ENCODE peak calls at places on chromosome 7, in nine cellular contexts. One of them, this sample, is unnamed.

GRCh38 chr7:130426541-130426940 is 14.3 kb downstream of the CEP41 start:
- DNase-seq in psoas muscle: no peak
- DNase-seq in right lobe of liver: no peak
- DNase-seq in astrocyte: no peak
- DNase-seq in Panc1: no peak
- DNase-seq in CD8-positive, alpha-beta T cell: no peak
- DNase-seq in transverse colon: no peak
- DNase-seq in pancreas: no peak
- DNase-seq in HCT116: no peak
- DNase-seq in this sample: no peak

GRCh38 chr7:122380993-122381392 is 76.4 kb upstream of the FEZF1 start:
- DNase-seq in psoas muscle: no peak
- DNase-seq in astrocyte: no peak
- DNase-seq in pancreas: no peak
- DNase-seq in HCT116: no peak
- DNase-seq in right lobe of liver: no peak
- DNase-seq in CD8-positive, alpha-beta T cell: no peak
- DNase-seq in Panc1: no peak
- DNase-seq in transverse colon: no peak
- DNase-seq in this sample: no peak

GRCh38 chr7:88692493-88692892 is 67.0 kb upstream of the ZNF804B start:
- DNase-seq in right lobe of liver: no peak
- DNase-seq in psoas muscle: no peak
- DNase-seq in astrocyte: no peak
- DNase-seq in Panc1: no peak
- DNase-seq in CD8-positive, alpha-beta T cell: no peak
- DNase-seq in transverse colon: no peak
- DNase-seq in HCT116: no peak
- DNase-seq in pancreas: no peak
- DNase-seq in this sample: no peak

GRCh38 chr7:72538856-72539255 is 126.7 kb upstream of the CALN1 start:
- DNase-seq in psoas muscle: no peak
- DNase-seq in HCT116: peak; percentile 10
- DNase-seq in pancreas: no peak
- DNase-seq in astrocyte: no peak
- DNase-seq in Panc1: no peak
- DNase-seq in transverse colon: no peak
- DNase-seq in CD8-positive, alpha-beta T cell: no peak
- DNase-seq in right lobe of liver: no peak
- DNase-seq in this sample: no peak

GRCh38 chr7:14009453-14010418 is 20.3 kb upstream of the ETV1 start:
- DNase-seq in psoas muscle: no peak
- DNase-seq in astrocyte: no peak
- DNase-seq in Panc1: no peak
- DNase-seq in HCT116: no peak
- DNase-seq in right lobe of liver: no peak
- DNase-seq in CD8-positive, alpha-beta T cell: no peak
- DNase-seq in transverse colon: no peak
- DNase-seq in pancreas: no peak
- DNase-seq in this sample: no peak

GRCh38 chr7:71186535-71186934 is 54.6 kb downstream of the GALNT17 start:
- DNase-seq in astrocyte: no peak
- DNase-seq in HCT116: no peak
- DNase-seq in CD8-positive, alpha-beta T cell: no peak
- DNase-seq in transverse colon: no peak
- DNase-seq in right lobe of liver: no peak
- DNase-seq in psoas muscle: no peak
- DNase-seq in pancreas: no peak
- DNase-seq in Panc1: no peak
- DNase-seq in this sample: no peak

GRCh38 chr7:68400783-68401182 is 1197.5 kb upstream of the AUTS2 start:
- DNase-seq in pancreas: no peak
- DNase-seq in astrocyte: no peak
- DNase-seq in HCT116: no peak
- DNase-seq in psoas muscle: no peak
- DNase-seq in Panc1: no peak
- DNase-seq in CD8-positive, alpha-beta T cell: no peak
- DNase-seq in right lobe of liver: no peak
- DNase-seq in transverse colon: no peak
- DNase-seq in this sample: no peak

GRCh38 chr7:91573405-91573804 is 307.1 kb downstream of the MTERF1 start:
- DNase-seq in psoas muscle: no peak
- DNase-seq in right lobe of liver: no peak
- DNase-seq in HCT116: no peak
- DNase-seq in transverse colon: no peak
- DNase-seq in pancreas: no peak
- DNase-seq in astrocyte: no peak
- DNase-seq in CD8-positive, alpha-beta T cell: no peak
- DNase-seq in Panc1: no peak
- DNase-seq in this sample: no peak

GRCh38 chr7:16590424-16590823 is 55.1 kb downstream of the ANKMY2 start:
- DNase-seq in transverse colon: no peak
- DNase-seq in CD8-positive, alpha-beta T cell: no peak
- DNase-seq in pancreas: no peak
- DNase-seq in HCT116: no peak
- DNase-seq in Panc1: no peak
- DNase-seq in psoas muscle: no peak
- DNase-seq in astrocyte: no peak
- DNase-seq in right lobe of liver: no peak
- DNase-seq in this sample: no peak

GRCh38 chr7:88095-88926 is 104.1 kb upstream of the FAM20C start:
- DNase-seq in pancreas: peak; percentile 34
- DNase-seq in right lobe of liver: no peak
- DNase-seq in HCT116: no peak
- DNase-seq in CD8-positive, alpha-beta T cell: no peak
- DNase-seq in transverse colon: no peak
- DNase-seq in astrocyte: no peak
- DNase-seq in Panc1: no peak
- DNase-seq in psoas muscle: no peak
- DNase-seq in this sample: no peak

GRCh38 chr7:20793686-20794394 is 7.2 kb upstream of the SP8 start:
- DNase-seq in pancreas: no peak
- DNase-seq in transverse colon: no peak
- DNase-seq in astrocyte: no peak
- DNase-seq in psoas muscle: no peak
- DNase-seq in right lobe of liver: no peak
- DNase-seq in CD8-positive, alpha-beta T cell: no peak
- DNase-seq in HCT116: no peak
- DNase-seq in Panc1: no peak
- DNase-seq in this sample: no peak

DNA sequence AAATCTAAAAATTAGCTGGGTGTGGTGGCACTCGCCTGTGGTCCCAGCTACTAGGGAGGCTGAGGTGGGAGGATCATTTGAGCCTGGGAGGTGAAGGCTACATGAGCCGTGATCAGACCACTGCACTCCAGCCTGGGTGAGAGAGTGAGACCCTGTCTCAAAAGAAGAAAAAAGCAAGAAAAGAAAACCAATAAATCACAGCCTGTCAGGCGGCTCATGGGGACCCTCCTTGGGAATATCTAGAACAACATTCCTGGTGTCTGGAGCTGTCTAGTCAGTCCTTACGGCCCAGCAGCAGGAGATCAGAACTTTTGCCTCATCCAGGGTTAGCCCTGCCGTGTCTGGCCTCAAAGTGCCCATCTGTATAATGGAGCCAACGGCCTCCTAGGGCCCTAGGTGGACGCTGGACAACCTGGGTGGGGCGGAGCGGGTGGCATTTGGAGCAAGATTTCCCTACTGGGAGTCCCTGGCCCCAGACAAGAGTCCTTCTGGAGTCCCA is 130.7 kb upstream of the TNRC18 start:
- DNase-seq in transverse colon: no peak
- DNase-seq in pancreas: no peak
- DNase-seq in right lobe of liver: no peak
- DNase-seq in psoas muscle: no peak
- DNase-seq in HCT116: no peak
- DNase-seq in astrocyte: no peak
- DNase-seq in CD8-positive, alpha-beta T cell: no peak
- DNase-seq in Panc1: no peak
- DNase-seq in this sample: no peak
- H3K4me3 ChIP-seq in transverse colon: no peak overlapping the region
- H3K4me3 ChIP-seq in pancreas: no peak overlapping the region
- H3K4me3 ChIP-seq in right lobe of liver: no peak overlapping the region
- H3K4me3 ChIP-seq in psoas muscle: peak overlapping the region; percentile 78
- H3K4me3 ChIP-seq in HCT116: peak overlapping the region; percentile 67
- H3K4me3 ChIP-seq in astrocyte: no peak overlapping the region
- H3K4me3 ChIP-seq in CD8-positive, alpha-beta T cell: no peak overlapping the region
- H3K4me3 ChIP-seq in Panc1: no peak overlapping the region
- H3K4me3 ChIP-seq in this sample: peak overlapping the region; percentile 44

DNA sequence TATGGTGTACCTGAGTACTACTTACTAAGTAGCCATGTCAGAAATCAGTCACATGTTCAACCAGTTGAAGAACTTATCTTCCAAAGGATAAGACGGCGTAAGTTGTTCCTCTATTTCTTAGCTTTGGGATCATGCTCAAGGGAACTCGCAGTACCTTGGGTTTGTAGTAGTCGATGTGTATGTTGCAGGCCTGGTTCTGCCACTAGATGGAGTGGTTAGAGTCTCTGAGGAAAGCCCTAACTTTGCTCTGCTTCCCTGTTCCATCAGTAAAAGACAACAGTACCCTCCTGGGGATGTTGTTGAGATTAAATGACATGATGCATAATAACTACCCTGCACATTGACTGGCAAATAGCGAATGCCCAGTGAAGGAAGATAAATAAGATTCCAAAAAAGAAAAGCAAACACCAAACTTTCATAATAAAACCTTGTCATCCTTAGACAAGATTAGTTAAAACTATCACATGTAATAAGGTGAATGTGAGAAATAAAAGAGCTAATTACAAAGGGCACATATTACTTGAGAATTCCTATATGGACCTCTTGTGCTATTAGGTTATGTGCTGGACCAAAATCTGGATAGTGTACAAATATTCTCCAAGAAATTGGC is 165.9 kb downstream of the ABCA13 start:
- DNase-seq in HCT116: no peak
- DNase-seq in right lobe of liver: no peak
- DNase-seq in Panc1: peak; percentile 35
- DNase-seq in transverse colon: no peak
- DNase-seq in pancreas: no peak
- DNase-seq in CD8-positive, alpha-beta T cell: no peak
- DNase-seq in psoas muscle: no peak
- DNase-seq in astrocyte: peak; percentile 2
- DNase-seq in this sample: no peak
- TF ChIP-seq CTCF in HCT116: no peak
- TF ChIP-seq CTCF in right lobe of liver: peak; percentile 29
- TF ChIP-seq CTCF in Panc1: peak; percentile 85
- TF ChIP-seq CTCF in transverse colon: no peak
- TF ChIP-seq CTCF in pancreas: peak; percentile 10
- TF ChIP-seq CTCF in CD8-positive, alpha-beta T cell: no peak
- TF ChIP-seq CTCF in psoas muscle: no peak
- TF ChIP-seq CTCF in astrocyte: peak; percentile 62
- TF ChIP-seq CTCF in this sample: peak; percentile 72

GRCh38 chr7:19119901-19120486 is 2.6 kb upstream of the TWIST1 start:
- DNase-seq in psoas muscle: no peak
- DNase-seq in Panc1: no peak
- DNase-seq in transverse colon: no peak
- DNase-seq in astrocyte: no peak
- DNase-seq in CD8-positive, alpha-beta T cell: no peak
- DNase-seq in pancreas: no peak
- DNase-seq in HCT116: no peak
- DNase-seq in right lobe of liver: no peak
- DNase-seq in this sample: no peak

GRCh38 chr7:19117870-19118608 is 603 bp upstream of the TWIST1 start:
- DNase-seq in right lobe of liver: peak; percentile 50
- DNase-seq in HCT116: no peak
- DNase-seq in Panc1: no peak
- DNase-seq in transverse colon: no peak
- DNase-seq in psoas muscle: peak; percentile 18
- DNase-seq in astrocyte: no peak
- DNase-seq in pancreas: peak; percentile 71
- DNase-seq in CD8-positive, alpha-beta T cell: no peak
- DNase-seq in this sample: no peak

GRCh38 chr7:19118896-19119301 is 1.5 kb upstream of the TWIST1 start:
- DNase-seq in psoas muscle: no peak
- DNase-seq in Panc1: no peak
- DNase-seq in pancreas: peak; percentile 51
- DNase-seq in transverse colon: no peak
- DNase-seq in HCT116: no peak
- DNase-seq in CD8-positive, alpha-beta T cell: no peak
- DNase-seq in right lobe of liver: no peak
- DNase-seq in astrocyte: no peak
- DNase-seq in this sample: no peak

GRCh38 chr7:19119372-19119771 is 1.9 kb upstream of the TWIST1 start:
- DNase-seq in HCT116: no peak
- DNase-seq in psoas muscle: no peak
- DNase-seq in right lobe of liver: no peak
- DNase-seq in Panc1: no peak
- DNase-seq in CD8-positive, alpha-beta T cell: no peak
- DNase-seq in astrocyte: no peak
- DNase-seq in pancreas: no peak
- DNase-seq in transverse colon: no peak
- DNase-seq in this sample: no peak

GRCh38 chr7:19122018-19122588 is 4.7 kb upstream of the TWIST1 start:
- DNase-seq in Panc1: peak; percentile 22
- DNase-seq in right lobe of liver: no peak
- DNase-seq in HCT116: peak; percentile 37
- DNase-seq in transverse colon: no peak
- DNase-seq in pancreas: no peak
- DNase-seq in astrocyte: no peak
- DNase-seq in psoas muscle: no peak
- DNase-seq in CD8-positive, alpha-beta T cell: no peak
- DNase-seq in this sample: no peak
- H3K27me3 ChIP-seq in Panc1: no peaks in the 10 kb centered on the region
- H3K27me3 ChIP-seq in right lobe of liver: peaks cover 12% of the 10 kb centered on the region
- H3K27me3 ChIP-seq in HCT116: peaks cover 9% of the 10 kb centered on the region
- H3K27me3 ChIP-seq in transverse colon: peaks cover 70% of the 10 kb centered on the region
- H3K27me3 ChIP-seq in pancreas: peaks cover 4% of the 10 kb centered on the region
- H3K27me3 ChIP-seq in astrocyte: peaks cover 21% of the 10 kb centered on the region
- H3K27me3 ChIP-seq in psoas muscle: peaks cover 15% of the 10 kb centered on the region
- H3K27me3 ChIP-seq in CD8-positive, alpha-beta T cell: peaks cover 6% of the 10 kb centered on the region
- H3K27me3 ChIP-seq in this sample: no peaks in the 10 kb centered on the region

GRCh38 chr7:41701068-41701467 is 1.8 kb downstream of the INHBA start:
- DNase-seq in pancreas: no peak
- DNase-seq in right lobe of liver: no peak
- DNase-seq in Panc1: no peak
- DNase-seq in psoas muscle: no peak
- DNase-seq in astrocyte: no peak
- DNase-seq in HCT116: no peak
- DNase-seq in transverse colon: no peak
- DNase-seq in CD8-positive, alpha-beta T cell: no peak
- DNase-seq in this sample: no peak

GRCh38 chr7:41698726-41699125 is 4.2 kb downstream of the INHBA start:
- DNase-seq in transverse colon: no peak
- DNase-seq in right lobe of liver: no peak
- DNase-seq in astrocyte: peak; percentile 73
- DNase-seq in CD8-positive, alpha-beta T cell: no peak
- DNase-seq in psoas muscle: no peak
- DNase-seq in Panc1: no peak
- DNase-seq in HCT116: no peak
- DNase-seq in pancreas: no peak
- DNase-seq in this sample: no peak

GRCh38 chr7:41701542-41701941 is 1.3 kb downstream of the INHBA start:
- DNase-seq in HCT116: no peak
- DNase-seq in CD8-positive, alpha-beta T cell: no peak
- DNase-seq in Panc1: no peak
- DNase-seq in pancreas: no peak
- DNase-seq in psoas muscle: no peak
- DNase-seq in transverse colon: no peak
- DNase-seq in astrocyte: no peak
- DNase-seq in right lobe of liver: no peak
- DNase-seq in this sample: no peak

GRCh38 chr7:41699532-41699931 is 3.4 kb downstream of the INHBA start:
- DNase-seq in astrocyte: no peak
- DNase-seq in transverse colon: no peak
- DNase-seq in pancreas: no peak
- DNase-seq in Panc1: no peak
- DNase-seq in psoas muscle: no peak
- DNase-seq in right lobe of liver: no peak
- DNase-seq in CD8-positive, alpha-beta T cell: no peak
- DNase-seq in HCT116: no peak
- DNase-seq in this sample: no peak

GRCh38 chr7:41700044-41700471 is 2.8 kb downstream of the INHBA start:
- DNase-seq in HCT116: no peak
- DNase-seq in right lobe of liver: no peak
- DNase-seq in psoas muscle: no peak
- DNase-seq in pancreas: no peak
- DNase-seq in Panc1: no peak
- DNase-seq in astrocyte: no peak
- DNase-seq in CD8-positive, alpha-beta T cell: no peak
- DNase-seq in transverse colon: no peak
- DNase-seq in this sample: no peak
- H3K4me3 ChIP-seq in HCT116: no peak overlapping the region
- H3K4me3 ChIP-seq in right lobe of liver: no peak overlapping the region
- H3K4me3 ChIP-seq in psoas muscle: peak overlapping the region; percentile 51
- H3K4me3 ChIP-seq in pancreas: no peak overlapping the region
- H3K4me3 ChIP-seq in Panc1: peak overlapping the region; percentile 52
- H3K4me3 ChIP-seq in astrocyte: peak overlapping the region; percentile 91
- H3K4me3 ChIP-seq in CD8-positive, alpha-beta T cell: no peak overlapping the region
- H3K4me3 ChIP-seq in transverse colon: peak overlapping the region; percentile 29
- H3K4me3 ChIP-seq in this sample: no peak overlapping the region